ENCODE peak calls at places on chromosomes 13 and 19, in ten cellular contexts. U, T, F, N, O, V, B, L, Y and M are unnamed samples.

GRCh38 chr13:85864963-85865530 is 65.8 kb upstream of the SLITRK6 start:
- DNase-seq in U (no peak), T (no peak), F (no peak), N (peak), O (no peak), V (peak), B (no peak), L (no peak), Y (no peak), M (no peak)

GRCh38 chr19:44869728-44870470 is 21.2 kb upstream of the TOMM40 start:
- DNase-seq in U (no peak), T (peak), F (peak), N (peak), O (no peak), V (peak), B (no peak), L (peak), Y (peak), M (no peak)

GRCh38 chr19:42075364-42075615 is 676 bp upstream of the ZNF574 start:
- DNase-seq in U (no peak), T (peak), F (peak), N (no peak), O (peak), V (no peak), B (no peak), L (no peak), Y (no peak), M (no peak)

GRCh38 chr19:48244289-48244688 is 11.4 kb downstream of the CARD8 start:
- DNase-seq in U (no peak), T (peak), F (no peak), N (no peak), O (no peak), V (peak), B (no peak), L (no peak), Y (no peak), M (no peak)

GRCh38 chr13:50319603-50320296 is 304.5 kb downstream of the KCNRG start:
- DNase-seq in U (no peak), T (peak), F (no peak), N (no peak), O (no peak), V (peak), B (no peak), L (no peak), Y (no peak), M (peak)

GRCh38 chr13:114044486-114044885 is 70.6 kb upstream of the C13orf46 start:
- DNase-seq in U (no peak), T (peak), F (no peak), N (no peak), O (no peak), V (peak), B (no peak), L (no peak), Y (no peak), M (no peak)

GRCh38 chr13:42567772-42568428 is 6.1 kb upstream of the TNFSF11 start:
- DNase-seq in U (no peak), T (no peak), F (no peak), N (no peak), O (no peak), V (no peak), B (no peak), L (no peak), Y (no peak), M (no peak)

GRCh38 chr19:6455924-6456323 is 3.7 kb downstream of the SLC25A23 start:
- DNase-seq in U (no peak), T (no peak), F (no peak), N (no peak), O (no peak), V (no peak), B (no peak), L (no peak), Y (no peak), M (no peak)

GRCh38 chr19:8580710-8581281 is 3.6 kb upstream of the MYO1F start:
- DNase-seq in U (peak), T (peak), F (peak), N (no peak), O (no peak), V (peak), B (peak), L (peak), Y (peak), M (no peak)

GRCh38 chr19:8881512-8881911 is 49.3 kb downstream of the MBD3L1 start:
- DNase-seq in U (no peak), T (no peak), F (no peak), N (no peak), O (no peak), V (no peak), B (no peak), L (no peak), Y (no peak), M (no peak)

GRCh38 chr13:99979453-99980200 is 2.0 kb upstream of the ZIC2 start:
- DNase-seq in U (no peak), T (no peak), F (no peak), N (no peak), O (no peak), V (peak), B (no peak), L (no peak), Y (no peak), M (no peak)

GRCh38 chr13:78183737-78184136 is 265.1 kb upstream of the EDNRB start:
- DNase-seq in U (no peak), T (peak), F (no peak), N (no peak), O (no peak), V (no peak), B (no peak), L (no peak), Y (no peak), M (no peak)

GRCh38 chr13:114115191-114115671 is 17.2 kb downstream of the RASA3 start:
- DNase-seq in U (no peak), T (peak), F (no peak), N (peak), O (peak), V (peak), B (peak), L (peak), Y (peak), M (no peak)

GRCh38 chr13:44906758-44907157 is 82.5 kb downstream of the NUFIP1 start:
- DNase-seq in U (no peak), T (peak), F (no peak), N (no peak), O (no peak), V (peak), B (no peak), L (no peak), Y (peak), M (no peak)

GRCh38 chr19:38745316-38745715 is 1.0 kb upstream of the CAPN12 start:
- DNase-seq in U (no peak), T (no peak), F (no peak), N (no peak), O (no peak), V (no peak), B (no peak), L (no peak), Y (no peak), M (no peak)

GRCh38 chr13:32476892-32477291 is 49.0 kb upstream of the N4BP2L1 start:
- DNase-seq in U (no peak), T (no peak), F (no peak), N (no peak), O (no peak), V (no peak), B (no peak), L (no peak), Y (no peak), M (no peak)

GRCh38 chr13:34223984-34224383 is 406.0 kb downstream of the RFC3 start:
- DNase-seq in U (no peak), T (no peak), F (no peak), N (no peak), O (no peak), V (no peak), B (no peak), L (no peak), Y (no peak), M (no peak)

GRCh38 chr13:39597828-39598227 is 5.2 kb downstream of the LHFPL6 start:
- DNase-seq in U (no peak), T (peak), F (no peak), N (no peak), O (no peak), V (peak), B (no peak), L (no peak), Y (no peak), M (no peak)

GRCh38 chr19:32652893-32653625 is 21.9 kb downstream of the ANKRD27 start:
- DNase-seq in U (peak), T (peak), F (peak), N (peak), O (peak), V (peak), B (no peak), L (peak), Y (peak), M (no peak)

GRCh38 chr13:61728468-61728867 is 312.8 kb upstream of the PCDH20 start:
- DNase-seq in U (no peak), T (peak), F (no peak), N (no peak), O (no peak), V (peak), B (no peak), L (no peak), Y (no peak), M (no peak)

GRCh38 chr19:46181386-46181774 is 33.3 kb downstream of the IGFL2 start:
- DNase-seq in U (no peak), T (peak), F (no peak), N (no peak), O (no peak), V (peak), B (no peak), L (no peak), Y (no peak), M (no peak)

GRCh38 chr19:1571358-1571757 is 3.2 kb upstream of the MEX3D start:
- DNase-seq in U (no peak), T (no peak), F (no peak), N (no peak), O (no peak), V (no peak), B (no peak), L (no peak), Y (no peak), M (no peak)

GRCh38 chr13:43784491-43784890 is 2.3 kb downstream of the ENOX1 start:
- DNase-seq in U (no peak), T (peak), F (no peak), N (no peak), O (no peak), V (no peak), B (no peak), L (no peak), Y (no peak), M (no peak)

GRCh38 chr13:62294210-62294609 is 878.6 kb upstream of the PCDH20 start:
- DNase-seq in U (no peak), T (no peak), F (no peak), N (no peak), O (no peak), V (peak), B (no peak), L (no peak), Y (no peak), M (no peak)

GRCh38 chr19:50705422-50706019 is 14.1 kb downstream of the SHANK1 start:
- DNase-seq in U (no peak), T (peak), F (no peak), N (peak), O (no peak), V (peak), B (no peak), L (no peak), Y (no peak), M (no peak)

GRCh38 chr13:72541674-72542073 is 185.8 kb downstream of the MZT1 start:
- DNase-seq in U (no peak), T (no peak), F (no peak), N (no peak), O (no peak), V (no peak), B (no peak), L (no peak), Y (no peak), M (no peak)

GRCh38 chr19:52710538-52710937 is 24.3 kb downstream of the ZNF611 start:
- DNase-seq in U (no peak), T (no peak), F (no peak), N (no peak), O (no peak), V (no peak), B (no peak), L (no peak), Y (no peak), M (no peak)

GRCh38 chr19:48780684-48781391 is 25.5 kb downstream of the FGF21 start:
- DNase-seq in U (no peak), T (peak), F (peak), N (no peak), O (peak), V (no peak), B (no peak), L (no peak), Y (no peak), M (no peak)

GRCh38 chr13:37617162-37617561 is 18.6 kb upstream of the POSTN start:
- DNase-seq in U (no peak), T (peak), F (no peak), N (no peak), O (peak), V (peak), B (no peak), L (no peak), Y (no peak), M (peak)

GRCh38 chr19:16185925-16186234 is 670 bp downstream of the FAM32A start:
- DNase-seq in U (no peak), T (no peak), F (no peak), N (no peak), O (no peak), V (no peak), B (no peak), L (no peak), Y (no peak), M (no peak)

GRCh38 chr19:16180611-16181010 is 4.6 kb upstream of the FAM32A start:
- DNase-seq in U (no peak), T (peak), F (no peak), N (no peak), O (no peak), V (peak), B (no peak), L (no peak), Y (no peak), M (peak)

GRCh38 chr19:16184665-16185122 is 516 bp upstream of the FAM32A start:
- DNase-seq in U (no peak), T (no peak), F (no peak), N (no peak), O (no peak), V (no peak), B (no peak), L (no peak), Y (no peak), M (no peak)

GRCh38 chr19:16188521-16188920 is 3.3 kb downstream of the FAM32A start:
- DNase-seq in U (no peak), T (no peak), F (no peak), N (no peak), O (no peak), V (no peak), B (no peak), L (no peak), Y (no peak), M (no peak)

DNA sequence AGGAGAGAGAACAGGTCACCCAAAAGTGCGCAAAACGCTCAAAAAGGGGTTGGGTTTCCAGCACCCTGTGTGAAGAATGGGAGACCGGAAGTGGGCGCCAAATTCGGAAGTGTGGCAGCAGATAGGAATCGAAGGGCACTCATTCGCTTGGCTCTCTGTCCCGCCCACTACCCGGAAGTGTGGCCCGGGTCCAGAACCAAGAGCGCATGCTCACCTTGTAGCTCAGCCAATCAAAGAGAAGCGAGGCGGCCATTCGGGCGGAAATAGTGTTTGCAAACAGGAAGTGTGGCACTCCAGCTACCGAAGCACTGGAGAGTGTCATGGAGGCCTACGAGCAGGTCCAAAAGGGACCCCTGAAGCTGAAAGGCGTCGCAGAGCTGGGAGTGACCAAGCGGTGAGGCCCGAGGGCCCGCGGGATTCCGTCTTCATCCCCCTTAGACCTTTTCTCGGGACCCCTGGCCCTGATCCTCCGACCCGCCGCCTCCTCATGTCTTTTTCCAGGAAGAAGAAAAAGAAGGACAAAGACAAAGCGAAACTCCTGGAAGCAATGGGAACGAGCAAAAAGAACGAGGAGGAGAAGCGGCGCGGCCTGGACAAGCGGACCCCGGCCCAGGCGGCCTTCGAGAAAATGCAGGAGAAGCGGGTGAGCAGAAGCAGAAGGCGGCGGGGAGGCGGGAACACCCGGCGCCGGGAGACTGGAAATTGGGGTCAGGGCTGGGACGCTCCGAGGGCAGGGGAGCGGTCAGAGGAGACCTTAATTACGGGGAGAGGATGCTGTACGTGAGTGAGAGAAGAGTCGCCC is at the start of gene FAM32A:
- DNase-seq in U (peak), T (peak), F (peak), N (peak), O (peak), V (peak), B (peak), L (peak), Y (peak), M (peak)
- TF ChIP-seq CTCF in U (peak), T (no peak), F (peak), N (no peak), O (no peak), V (peak), B (no peak), L (peak), Y (no peak), M (peak)

DNA sequence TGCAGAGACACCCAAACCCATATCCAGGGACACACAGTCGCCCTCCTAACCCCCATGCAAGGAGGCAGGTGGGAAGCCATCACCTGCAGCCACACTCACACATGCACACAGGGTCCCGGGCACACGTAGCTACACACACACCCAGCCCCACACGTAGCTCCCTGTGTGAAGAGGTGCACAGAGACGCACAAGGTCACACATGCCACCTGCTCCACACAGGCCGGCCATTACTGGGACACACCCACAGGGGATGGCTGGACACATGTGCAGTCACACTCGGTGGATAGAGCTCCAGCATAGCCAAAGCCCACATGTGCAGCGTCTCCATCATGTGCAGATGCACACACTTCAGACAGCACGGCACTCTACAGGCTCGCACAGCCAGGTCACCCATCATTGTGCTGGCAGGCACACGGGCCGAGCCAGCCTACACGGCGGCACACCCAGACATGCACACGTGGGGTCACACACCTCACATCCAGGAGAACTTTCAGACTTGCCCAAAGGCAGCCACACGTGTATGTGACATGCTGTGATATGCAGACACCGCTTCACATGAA is 1.1 kb downstream of the ZNF835 start:
- DNase-seq in U (no peak), T (no peak), F (no peak), N (no peak), O (no peak), V (no peak), B (no peak), L (no peak), Y (no peak), M (no peak)
- H3K4me3 ChIP-seq in U (peak), T (no peak), F (peak), N (no peak), O (no peak), V (no peak), B (no peak), L (peak), Y (peak), M (no peak)

DNA sequence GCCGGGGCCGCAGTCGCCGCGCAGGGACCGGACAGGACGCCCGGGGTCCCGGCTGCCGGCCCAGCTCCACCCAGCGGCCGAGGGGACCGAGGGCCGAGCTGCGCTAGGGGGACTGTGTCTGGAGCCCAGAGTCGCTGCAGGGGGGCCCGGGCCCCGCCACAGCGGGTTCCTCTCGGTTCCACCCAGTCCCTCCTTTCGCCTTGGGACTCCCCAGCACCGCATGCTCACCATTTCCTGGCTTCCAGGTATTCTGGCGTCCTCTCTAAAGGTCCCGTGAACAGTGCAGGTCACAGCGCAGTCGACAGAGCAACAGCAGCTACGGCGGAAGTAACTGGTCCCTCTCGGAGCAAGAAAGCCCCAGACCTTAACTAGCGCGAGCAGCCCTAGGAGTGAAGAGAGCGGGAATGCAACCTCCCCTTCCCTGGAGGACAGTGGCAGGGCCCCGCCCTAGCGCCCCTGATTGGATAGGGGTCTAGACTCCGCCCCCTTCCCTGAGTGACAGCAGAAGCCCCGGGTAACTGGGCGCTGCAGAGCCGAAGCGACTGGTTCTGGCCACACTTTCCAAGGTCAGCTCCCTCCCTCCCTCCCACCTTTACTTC is at the start of gene ZNF878:
- DNase-seq in U (peak), T (peak), F (peak), N (peak), O (no peak), V (peak), B (peak), L (peak), Y (peak), M (no peak)
- TF ChIP-seq CTCF in U (no peak), T (no peak), F (peak), N (no peak), O (no peak), V (peak), B (no peak), L (peak), Y (no peak), M (no peak)

DNA sequence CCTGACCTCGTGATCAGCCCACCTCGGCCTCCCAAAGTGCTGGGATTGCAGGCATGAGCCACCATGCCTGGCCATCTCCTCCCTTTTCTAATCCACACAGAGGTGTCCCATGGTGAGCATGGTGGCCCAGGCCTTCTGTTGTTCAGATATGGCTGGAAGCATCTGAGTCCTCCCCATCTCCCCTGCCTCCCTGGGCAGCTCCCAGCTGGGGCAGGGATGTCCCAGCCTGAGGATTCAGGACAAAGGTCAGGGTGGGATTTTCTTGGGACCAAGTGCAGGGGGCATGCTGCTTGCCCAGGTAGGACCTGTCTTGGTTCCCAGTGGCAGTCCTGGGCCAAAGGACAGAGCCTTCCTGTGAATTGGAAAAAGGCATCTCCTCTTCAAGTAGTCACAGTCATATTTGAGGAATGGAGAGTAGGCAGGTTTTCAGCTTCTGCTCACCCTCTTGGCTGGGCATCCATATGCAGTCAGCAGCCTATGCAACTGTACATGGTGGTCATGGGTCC is 10.8 kb downstream of the ADGRE2 start:
- DNase-seq in U (no peak), T (no peak), F (no peak), N (no peak), O (no peak), V (no peak), B (no peak), L (no peak), Y (peak), M (no peak)
- H3K4me3 ChIP-seq in U (no peak), T (no peak), F (no peak), N (no peak), O (no peak), V (no peak), B (no peak), L (no peak), Y (no peak), M (no peak)